ENCODE peak calls at places on chromosome 21, in nine cellular contexts. M is stomach, G is SK-N-SH, F is tibial nerve, T is ovary, C is K562, N is GM12878, V is suprapubic skin, Y is H1. D is an unnamed sample.

GRCh38 chr21:15128267-15128666 is 63.5 kb upstream of the NRIP1 start:
- DNase-seq in V (no peak), M (no peak), G (no peak), C (no peak), N (no peak), Y (no peak), T (no peak), F (no peak), D (no peak)

GRCh38 chr21:32978346-32979270 is 47.1 kb upstream of the OLIG2 start:
- DNase-seq in F (no peak), V (no peak), Y (no peak), N (no peak), C (no peak), G (no peak), M (no peak), T (no peak), D (no peak)

GRCh38 chr21:21165063-21165645 is 166.9 kb downstream of the NCAM2 start:
- DNase-seq in F (peak), N (no peak), C (no peak), M (no peak), Y (no peak), G (peak), T (no peak), V (no peak), D (no peak)

GRCh38 chr21:41359289-41359688 is 2.5 kb upstream of the MX2 start:
- DNase-seq in G (no peak), Y (no peak), M (no peak), T (no peak), F (no peak), C (no peak), N (no peak), V (no peak), D (no peak)

GRCh38 chr21:30194701-30195299 is 21.1 kb downstream of the CLDN8 start:
- DNase-seq in V (no peak), C (peak), N (no peak), M (no peak), Y (no peak), F (no peak), G (peak), T (no peak), D (no peak)

GRCh38 chr21:27536319-27536718 is 569.4 kb upstream of the ADAMTS5 start:
- DNase-seq in F (no peak), G (no peak), V (no peak), N (no peak), T (no peak), Y (no peak), C (no peak), M (no peak), D (no peak)

GRCh38 chr21:26849428-26850115 is 4.4 kb upstream of the ADAMTS1 start:
- DNase-seq in Y (no peak), F (peak), C (peak), G (peak), M (no peak), V (no peak), N (no peak), T (no peak), D (no peak)

GRCh38 chr21:31993826-31994791 is 121.3 kb downstream of the HUNK start:
- DNase-seq in V (no peak), G (no peak), M (no peak), Y (no peak), C (no peak), T (no peak), N (no peak), F (no peak), D (no peak)

GRCh38 chr21:26795866-26796329 is 49.3 kb downstream of the ADAMTS1 start:
- DNase-seq in N (no peak), C (no peak), G (peak), V (no peak), F (peak), T (peak), M (peak), Y (no peak), D (peak)

GRCh38 chr21:32456497-32456918 is 44.0 kb downstream of the EVA1C start:
- DNase-seq in Y (no peak), G (no peak), C (no peak), N (no peak), V (no peak), F (peak), T (peak), M (no peak), D (no peak)

GRCh38 chr21:15627011-15627410 is 102.8 kb upstream of the USP25 start:
- DNase-seq in N (no peak), T (no peak), Y (no peak), C (no peak), M (no peak), F (no peak), V (no peak), G (no peak), D (no peak)

GRCh38 chr21:45012661-45013270 is 61.6 kb upstream of the ADARB1 start:
- DNase-seq in M (no peak), T (no peak), G (no peak), Y (peak), C (no peak), N (no peak), F (no peak), V (peak), D (peak)
- H3K27ac ChIP-seq in M (no peak), T (no peak), G (peak), Y (peak), C (no peak), N (no peak), F (no peak), V (no peak), D (no peak)

GRCh38 chr21:45480701-45481500 is 61.3 kb downstream of the SLC19A1 start:
- DNase-seq in T (no peak), G (no peak), C (no peak), N (no peak), M (no peak), F (no peak), Y (no peak), V (no peak), D (no peak)

GRCh38 chr21:45481566-45481965 is 60.7 kb downstream of the SLC19A1 start:
- DNase-seq in V (no peak), T (no peak), G (no peak), Y (no peak), N (no peak), C (no peak), F (no peak), M (no peak), D (no peak)

GRCh38 chr21:45484318-45484717 is 57.9 kb downstream of the SLC19A1 start:
- DNase-seq in M (no peak), T (no peak), V (no peak), C (no peak), Y (no peak), F (no peak), N (no peak), G (no peak), D (no peak)

GRCh38 chr21:45482899-45483821 is 59.1 kb downstream of the SLC19A1 start:
- DNase-seq in Y (no peak), T (no peak), G (no peak), N (no peak), M (no peak), V (no peak), C (peak), F (no peak), D (no peak)

GRCh38 chr21:45481977-45482898 is 60.0 kb downstream of the SLC19A1 start:
- DNase-seq in G (no peak), C (no peak), Y (no peak), M (no peak), F (no peak), N (no peak), T (no peak), V (no peak), D (no peak)
- H3K4me3 ChIP-seq in G (no peak), C (no peak), Y (no peak), M (no peak), F (no peak), N (no peak), T (no peak), V (no peak), D (no peak)

GRCh38 chr21:44497641-44498243 is 42.3 kb downstream of the KRTAP10-1 start:
- DNase-seq in C (no peak), F (peak), T (no peak), V (no peak), G (no peak), Y (no peak), N (no peak), M (no peak), D (no peak)

GRCh38 chr21:44499631-44500030 is 40.4 kb downstream of the KRTAP10-1 start:
- DNase-seq in N (no peak), F (no peak), V (no peak), Y (no peak), T (no peak), C (no peak), G (no peak), M (no peak), D (no peak)

GRCh38 chr21:44498965-44499560 is 40.9 kb downstream of the KRTAP10-1 start:
- DNase-seq in Y (no peak), N (no peak), G (no peak), C (no peak), M (no peak), V (no peak), F (no peak), T (no peak), D (peak)

GRCh38 chr21:44496900-44497550 is 41.7 kb downstream of the LRRC3 start:
- DNase-seq in Y (no peak), C (no peak), F (peak), T (no peak), N (no peak), M (no peak), V (no peak), G (no peak), D (no peak)

GRCh38 chr21:44498280-44498964 is 41.6 kb downstream of the KRTAP10-1 start:
- DNase-seq in G (no peak), M (no peak), V (no peak), F (no peak), Y (no peak), N (no peak), C (no peak), T (no peak), D (no peak)
- TF ChIP-seq EP300 in G (no peak), M (no peak), V (no peak), F (no peak), Y (no peak), N (no peak), C (no peak), T (no peak), D (no peak)

GRCh38 chr21:43767498-43767979 is 8.6 kb downstream of the CSTB start:
- DNase-seq in F (no peak), Y (no peak), V (no peak), T (no peak), M (no peak), N (no peak), C (no peak), G (no peak), D (no peak)
- H3K27ac ChIP-seq in F (no peak), Y (peak), V (peak), T (no peak), M (peak), N (no peak), C (peak), G (no peak), D (peak)

GRCh38 chr21:42465008-42465878 is 30.8 kb downstream of the RSPH1 start:
- DNase-seq in N (peak), F (no peak), V (peak), T (no peak), Y (no peak), C (peak), M (peak), G (no peak), D (peak)

GRCh38 chr21:42468511-42469131 is 27.4 kb downstream of the RSPH1 start:
- DNase-seq in V (no peak), C (no peak), F (no peak), G (no peak), M (no peak), T (no peak), Y (no peak), N (no peak), D (peak)

GRCh38 chr21:42469272-42469671 is 26.8 kb downstream of the RSPH1 start:
- DNase-seq in N (peak), T (no peak), G (no peak), F (no peak), C (no peak), Y (no peak), V (no peak), M (no peak), D (peak)

GRCh38 chr21:42467613-42467983 is 28.4 kb downstream of the RSPH1 start:
- DNase-seq in V (no peak), C (no peak), M (no peak), G (no peak), N (no peak), F (no peak), Y (no peak), T (no peak), D (no peak)

DNA sequence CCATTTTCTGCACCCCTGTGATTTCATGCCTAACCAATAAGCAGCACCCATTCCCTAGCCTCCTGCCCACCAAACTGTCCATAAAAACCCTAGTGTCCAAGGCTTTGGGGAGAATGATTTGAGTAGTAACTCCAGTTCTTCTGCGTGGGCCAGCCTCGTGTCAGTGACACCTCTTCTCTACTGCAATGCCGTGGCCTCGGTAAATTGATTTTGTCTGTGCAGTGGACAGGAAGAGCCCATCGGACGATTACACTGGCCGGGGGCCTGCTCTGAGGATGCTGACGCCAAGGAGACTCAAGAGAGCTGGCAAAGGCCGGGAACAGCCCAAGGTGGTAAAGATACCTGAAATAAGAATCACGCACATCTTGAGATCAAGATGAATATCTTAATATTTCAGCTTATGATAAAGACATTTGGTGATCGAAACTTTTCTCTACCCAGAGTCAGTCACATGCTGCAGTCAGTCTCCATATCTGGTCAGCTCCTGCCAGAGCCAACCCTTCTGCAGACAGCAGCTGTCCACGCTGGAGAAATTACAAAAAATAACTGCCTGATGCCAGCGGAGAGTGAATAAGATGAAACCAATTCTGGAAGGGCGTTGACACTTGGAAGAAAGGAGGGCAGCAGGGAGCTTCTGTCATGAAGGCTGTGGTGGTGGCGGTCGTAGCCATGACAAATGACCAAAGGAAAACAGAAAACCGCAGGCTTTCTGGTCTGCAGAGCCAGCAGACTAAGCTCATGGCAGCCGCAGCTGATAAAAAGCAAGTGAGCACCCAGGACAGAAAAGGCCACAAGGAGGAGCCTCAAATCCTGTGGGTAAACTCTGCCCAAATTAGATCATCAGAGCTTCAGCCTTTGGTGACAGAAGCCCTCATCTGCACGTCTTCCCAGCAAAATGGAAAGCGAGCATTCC is 29.1 kb downstream of the RSPH1 start:
- DNase-seq in C (peak), F (no peak), N (no peak), G (no peak), V (no peak), Y (no peak), T (no peak), M (no peak), D (peak)
- H3K4me3 ChIP-seq in C (no peak), F (no peak), N (no peak), G (no peak), V (no peak), Y (no peak), T (no peak), M (no peak), D (no peak)

DNA sequence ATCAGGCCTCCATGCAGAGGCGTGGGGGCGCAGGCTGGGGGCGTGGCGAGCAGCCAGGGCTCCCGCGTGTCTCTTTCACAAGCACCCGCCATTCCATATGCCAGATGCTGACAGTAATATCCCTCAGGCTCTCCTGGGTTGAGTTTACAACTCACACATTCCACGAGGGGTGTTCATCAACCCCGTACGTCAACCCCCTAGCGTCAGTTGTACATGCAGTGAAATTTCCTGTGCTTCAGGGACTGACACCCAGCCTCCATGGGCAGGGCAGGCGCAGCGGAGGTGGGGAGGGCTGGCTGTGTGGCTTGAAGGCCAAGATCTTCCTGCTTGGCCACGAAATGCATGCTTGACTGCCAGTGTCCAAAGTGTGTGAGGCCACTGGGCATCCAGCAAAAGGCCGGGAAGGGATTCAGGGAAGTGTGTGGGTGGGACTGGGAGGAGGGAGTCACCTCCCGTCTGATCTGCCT is 33.6 kb downstream of the CLIC6 start:
- DNase-seq in F (peak), G (no peak), T (no peak), C (no peak), Y (no peak), N (no peak), V (peak), M (peak), D (no peak)
- TF ChIP-seq EP300 in F (no peak), G (no peak), T (no peak), C (no peak), Y (no peak), N (no peak), V (no peak), M (no peak), D (no peak)

DNA sequence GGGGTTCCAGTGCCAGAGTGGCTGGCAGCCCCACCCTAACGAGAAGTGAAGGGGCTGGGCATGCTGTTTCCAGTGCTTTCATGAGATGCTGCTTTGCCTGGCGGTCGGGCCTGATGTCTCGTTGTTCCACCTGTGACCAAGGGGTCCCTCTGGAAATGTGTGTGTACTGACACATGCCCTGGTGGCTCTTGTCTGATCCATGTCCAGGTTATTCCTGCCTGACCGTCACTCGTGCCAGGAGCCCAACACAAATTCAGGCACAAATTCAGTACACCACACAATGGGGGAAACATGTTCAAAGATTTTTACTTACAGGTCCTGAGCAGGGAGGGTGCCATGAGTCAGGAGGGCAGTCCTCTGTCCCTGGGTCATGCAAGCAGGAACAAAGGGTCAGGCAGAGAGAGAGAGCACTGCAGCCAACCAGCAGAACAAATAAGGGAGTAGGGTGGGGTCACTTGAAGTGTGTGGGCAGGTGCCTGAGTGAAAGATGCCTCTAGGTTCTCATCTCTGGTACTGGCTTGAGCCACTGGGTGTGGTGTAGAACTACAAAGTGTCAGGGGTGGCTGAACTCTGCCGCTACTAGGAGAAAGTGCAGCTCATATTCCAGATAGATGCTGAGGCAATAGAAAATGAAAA is 76.4 kb downstream of the ADARB1 start:
- DNase-seq in M (no peak), G (no peak), V (no peak), C (peak), N (no peak), F (no peak), T (no peak), Y (no peak), D (no peak)
- H3K27ac ChIP-seq in M (no peak), G (no peak), V (no peak), C (no peak), N (no peak), F (no peak), T (no peak), Y (no peak), D (no peak)

GRCh38 chr21:44865561-44866280 is 7.8 kb downstream of the PTTG1IP start:
- DNase-seq in Y (no peak), T (no peak), N (no peak), C (no peak), F (no peak), V (no peak), G (no peak), M (peak), D (no peak)
- H3K4me3 ChIP-seq in Y (no peak), T (no peak), N (no peak), C (no peak), F (no peak), V (no peak), G (no peak), M (no peak), D (no peak)

GRCh38 chr21:38918629-38919346 is 113.1 kb downstream of the ETS2 start:
- DNase-seq in C (no peak), G (no peak), F (no peak), N (no peak), Y (no peak), T (no peak), V (no peak), M (peak), D (peak)

GRCh38 chr21:38921511-38922215 is 115.9 kb downstream of the ETS2 start:
- DNase-seq in G (no peak), C (no peak), M (no peak), T (no peak), N (no peak), F (no peak), Y (no peak), V (no peak), D (peak)

GRCh38 chr21:38917045-38917774 is 111.5 kb downstream of the ETS2 start:
- DNase-seq in T (peak), N (no peak), G (no peak), Y (no peak), M (peak), F (no peak), C (no peak), V (no peak), D (peak)

GRCh38 chr21:38922474-38922873 is 116.7 kb downstream of the ETS2 start:
- DNase-seq in G (no peak), N (no peak), F (no peak), Y (no peak), T (no peak), V (no peak), M (no peak), C (no peak), D (no peak)

GRCh38 chr21:38920631-38921398 is 115.1 kb downstream of the ETS2 start:
- DNase-seq in G (no peak), C (no peak), V (no peak), Y (no peak), N (no peak), M (no peak), F (no peak), T (no peak), D (no peak)
- TF ChIP-seq EP300 in G (no peak), C (no peak), V (no peak), Y (no peak), N (no peak), M (no peak), F (no peak), T (no peak), D (no peak)

DNA sequence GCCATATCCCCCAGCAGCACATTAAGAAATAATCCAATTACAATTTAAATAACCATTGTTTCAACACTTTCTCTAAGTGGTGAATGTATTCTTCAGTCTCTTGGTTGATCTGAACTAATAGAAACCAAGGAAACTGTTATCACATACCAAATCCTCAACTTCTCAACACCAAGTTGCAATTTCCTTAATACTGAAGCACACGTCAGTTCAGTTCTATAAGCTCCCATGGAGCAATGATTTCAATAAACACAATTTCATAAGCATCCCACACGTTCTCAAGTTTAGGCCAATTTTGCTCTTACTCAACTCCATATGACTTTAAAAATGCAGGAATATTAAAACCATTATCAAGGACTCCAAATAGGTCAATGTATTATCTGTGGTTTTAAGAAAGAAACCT is 5.8 kb upstream of the ERG start:
- DNase-seq in Y (no peak), N (no peak), F (no peak), V (no peak), G (no peak), M (no peak), C (no peak), T (no peak), D (no peak)
- H3K27ac ChIP-seq in Y (no peak), N (no peak), F (no peak), V (peak), G (peak), M (no peak), C (no peak), T (no peak), D (no peak)

D was measured in transverse colon.